ENCODE peak calls at places on chromosomes 6 and 20, in seven cellular contexts. W is CD8-positive, alpha-beta T cell; Z is endothelial cell; N is naive thymus-derived CD8-positive, alpha-beta T cell; D is tibial nerve; R is ecto neural progenitor cell; M is stimulated activated CD4-positive, alpha-beta T cell treated with anti-CD3 and anti-CD28 coated beads, Interleukin-4, amount 100 ng/mL, for 48 hours. U is an unnamed sample.

GRCh38 chr20:49186535-49187329 is 1.4 kb downstream of the STAU1 start:
- DNase-seq in W (peak), Z (peak), N (peak), D (no peak), R (peak), M (peak), U (peak)

GRCh38 chr6:165455488-165455887 is 146.1 kb upstream of the C6orf118 start:
- DNase-seq in W (no peak), Z (no peak), N (no peak), D (no peak), R (no peak), M (no peak), U (no peak)

GRCh38 chr6:148842631-148843030 is 95.8 kb downstream of the UST start:
- DNase-seq in W (no peak), Z (no peak), N (no peak), D (no peak), R (no peak), M (no peak), U (no peak)

GRCh38 chr6:37934276-37934675 is 114.7 kb downstream of the ZFAND3 start:
- DNase-seq in W (no peak), Z (no peak), N (no peak), D (no peak), R (no peak), M (no peak), U (no peak)

GRCh38 chr6:135323202-135323668 is 142.1 kb downstream of the MYB start:
- DNase-seq in W (no peak), Z (no peak), N (no peak), D (no peak), R (no peak), M (no peak), U (no peak)

GRCh38 chr20:60214901-60215522 is 256.8 kb downstream of the CDH26 start:
- DNase-seq in W (no peak), Z (no peak), N (no peak), D (no peak), R (no peak), M (no peak), U (no peak)

GRCh38 chr20:50932016-50932338 is 740 bp upstream of the ADNP start:
- DNase-seq in W (no peak), Z (no peak), N (no peak), D (no peak), R (no peak), M (no peak), U (no peak)

GRCh38 chr6:71745525-71745924 is 140.8 kb upstream of the RIMS1 start:
- DNase-seq in W (no peak), Z (no peak), N (no peak), D (no peak), R (peak), M (no peak), U (no peak)

GRCh38 chr6:134466751-134467525 is 149.0 kb upstream of the SGK1 start:
- DNase-seq in W (no peak), Z (no peak), N (no peak), D (no peak), R (no peak), M (no peak), U (no peak)

GRCh38 chr20:22207280-22207679 is 377.1 kb downstream of the FOXA2 start:
- DNase-seq in W (no peak), Z (no peak), N (no peak), D (no peak), R (no peak), M (no peak), U (no peak)

GRCh38 chr20:63134201-63134612 is 81.7 kb downstream of the YTHDF1 start:
- DNase-seq in W (no peak), Z (no peak), N (peak), D (no peak), R (no peak), M (no peak), U (no peak)